ENCODE peak calls at places on chromosomes 2 and 18, in four cellular contexts. V is foreskin fibroblast, D is keratinocyte, Q is neural progenitor cell. X is an unnamed sample.

GRCh38 chr2:217790195-217790594 is 212.6 kb downstream of the TNS1 start:
- DNase-seq in V (no peak), D (no peak), Q (no peak), X (no peak)

GRCh38 chr2:36530983-36531354 is 67.0 kb downstream of the FEZ2 start:
- DNase-seq in V (no peak), D (no peak), Q (no peak), X (no peak)

GRCh38 chr2:67883316-67884080 is 179.3 kb downstream of the C1D start:
- DNase-seq in V (no peak), D (no peak), Q (no peak), X (no peak)

GRCh38 chr2:44753552-44754285 is 187.8 kb upstream of the SIX3 start:
- DNase-seq in V (no peak), D (no peak), Q (no peak), X (peak)

GRCh38 chr2:236673823-236674185 is 104.2 kb downstream of the ACKR3 start:
- DNase-seq in V (no peak), D (no peak), Q (no peak), X (no peak)

GRCh38 chr2:237592425-237592980 is 2.0 kb upstream of the RAB17 start:
- DNase-seq in V (no peak), D (no peak), Q (no peak), X (no peak)

GRCh38 chr2:43218221-43218549 is 8.2 kb downstream of the ZFP36L2 start:
- DNase-seq in V (peak), D (no peak), Q (no peak), X (no peak)

GRCh38 chr2:3571284-3571683 is 3.8 kb upstream of the RPS7 start:
- DNase-seq in V (no peak), D (no peak), Q (no peak), X (no peak)

GRCh38 chr18:24364177-24364576 is 33.4 kb downstream of the OSBPL1A start:
- DNase-seq in V (no peak), D (no peak), Q (no peak), X (no peak)

GRCh38 chr2:227406177-227407031 is 18.7 kb upstream of the SCYGR1 start:
- DNase-seq in V (peak), D (peak), Q (peak), X (peak)

GRCh38 chr18:76928179-76928868 is 106.0 kb downstream of the ZNF236 start:
- DNase-seq in V (no peak), D (no peak), Q (no peak), X (no peak)

GRCh38 chr18:76922107-76922506 is 99.8 kb downstream of the ZNF236 start:
- DNase-seq in V (peak), D (no peak), Q (peak), X (peak)

GRCh38 chr18:76920974-76921373 is 98.6 kb downstream of the ZNF236 start:
- DNase-seq in V (no peak), D (no peak), Q (no peak), X (no peak)

GRCh38 chr18:76927216-76927725 is 104.9 kb downstream of the ZNF236 start:
- DNase-seq in V (no peak), D (no peak), Q (no peak), X (no peak)

GRCh38 chr18:76923485-76924085 is 101.2 kb downstream of the ZNF236 start:
- DNase-seq in V (no peak), D (peak), Q (peak), X (peak)
- TF ChIP-seq CTCF in V (peak), D (peak), Q (peak), X (peak)

GRCh38 chr2:148978026-148978685 is 60.3 kb upstream of the LYPD6B start:
- DNase-seq in V (no peak), D (no peak), Q (peak), X (no peak)
- TF ChIP-seq CTCF in V (no peak), D (no peak), Q (peak), X (peak)

DNA sequence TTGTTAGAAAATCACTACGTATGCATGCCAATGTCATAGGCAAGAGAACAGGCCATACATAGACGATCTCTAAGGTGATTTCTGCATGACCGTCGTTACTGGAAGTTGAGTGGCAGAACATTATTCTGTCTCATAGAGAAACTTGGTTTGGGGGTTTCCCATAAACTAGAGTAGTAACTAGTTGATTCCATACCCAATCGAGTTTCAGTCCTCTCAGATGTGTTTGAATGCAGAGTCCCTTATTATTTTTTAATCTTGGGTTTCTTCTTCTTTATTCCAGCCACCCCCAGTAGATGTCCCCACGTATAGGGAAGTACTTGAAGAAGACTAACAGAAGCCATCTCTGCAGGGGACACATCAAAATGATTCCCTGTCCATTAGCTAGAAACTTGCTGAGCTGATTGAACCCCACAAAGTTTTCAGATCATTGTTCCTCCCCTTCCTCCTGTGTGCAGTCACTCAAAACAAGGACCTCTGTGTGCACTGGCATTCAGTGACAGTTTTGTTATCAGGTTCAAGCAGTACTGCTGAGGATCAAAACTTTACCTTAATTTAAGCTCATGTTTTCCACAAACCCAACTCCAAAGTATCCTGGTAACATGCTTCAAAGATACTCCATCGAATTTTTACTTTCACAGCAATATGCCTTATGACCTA is 68.4 kb upstream of the CDCA7 start:
- DNase-seq in V (no peak), D (no peak), Q (no peak), X (no peak)
- TF ChIP-seq CTCF in V (no peak), D (no peak), Q (no peak), X (peak)

DNA sequence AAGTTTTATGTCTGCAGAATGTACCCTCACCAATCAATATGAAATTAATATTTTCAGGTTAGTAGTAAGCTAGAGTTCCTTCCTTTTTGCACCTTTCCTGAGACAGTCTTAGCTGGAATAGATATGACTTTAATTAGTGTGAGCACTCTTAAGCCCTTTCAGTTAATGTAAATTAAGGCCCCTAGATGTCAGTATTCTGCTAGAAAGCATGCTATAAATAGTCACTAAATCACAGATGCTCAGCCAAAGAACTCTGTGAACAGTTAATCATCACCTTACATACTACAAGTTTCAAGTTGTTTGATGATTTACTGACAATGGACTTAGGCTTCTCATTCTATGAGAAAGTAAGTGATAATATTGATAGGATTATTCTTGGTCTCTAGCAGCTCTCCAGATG is 413.7 kb downstream of the PTH2R start:
- DNase-seq in V (no peak), D (no peak), Q (peak), X (no peak)
- TF ChIP-seq CTCF in V (no peak), D (no peak), Q (peak), X (no peak)

GRCh38 chr2:222750533-222750932 is 79.1 kb downstream of the MOGAT1 start:
- DNase-seq in V (no peak), D (no peak), Q (no peak), X (no peak)
- TF ChIP-seq CTCF in V (no peak), D (no peak), Q (no peak), X (no peak)

GRCh38 chr2:19337742-19338141 is 20.7 kb downstream of the OSR1 start:
- DNase-seq in V (no peak), D (no peak), Q (no peak), X (no peak)
- TF ChIP-seq CTCF in V (no peak), D (no peak), Q (no peak), X (no peak)

X was measured in WERI-Rb-1.